ENCODE peak calls at places on chromosomes 2 and 18, in ten cellular contexts. D, K, J, Y, N, V, O, B, W and H are unnamed samples.

GRCh38 chr2:191316246-191316645 is 71.0 kb downstream of the MYO1B start:
- DNase-seq in D (no peak), K (no peak), J (no peak), Y (no peak), N (no peak), V (no peak), O (no peak), B (no peak), W (no peak), H (no peak)

GRCh38 chr18:79677221-79677620 is 2.4 kb upstream of the CTDP1 start:
- DNase-seq in D (no peak), K (no peak), J (no peak), Y (no peak), N (no peak), V (no peak), O (no peak), B (no peak), W (no peak), H (no peak)

GRCh38 chr2:67991456-67991855 is 71.3 kb downstream of the C1D start:
- DNase-seq in D (no peak), K (no peak), J (no peak), Y (no peak), N (no peak), V (no peak), O (no peak), B (no peak), W (no peak), H (no peak)

GRCh38 chr18:713135-713490 is 683 bp upstream of the ENOSF1 start:
- DNase-seq in D (no peak), K (no peak), J (no peak), Y (no peak), N (no peak), V (no peak), O (no peak), B (no peak), W (no peak), H (peak; percentile 75)

GRCh38 chr18:24181806-24182205 is 42.9 kb downstream of the CABYR start:
- DNase-seq in D (no peak), K (no peak), J (no peak), Y (no peak), N (no peak), V (no peak), O (no peak), B (no peak), W (no peak), H (no peak)

GRCh38 chr2:203582468-203582867 is 47.4 kb upstream of the RAPH1 start:
- DNase-seq in D (no peak), K (no peak), J (no peak), Y (no peak), N (no peak), V (no peak), O (no peak), B (no peak), W (no peak), H (no peak)

GRCh38 chr2:172101707-172102158 is 967 bp downstream of the DLX2 start:
- DNase-seq in D (no peak), K (peak; percentile 29), J (no peak), Y (no peak), N (no peak), V (no peak), O (no peak), B (peak; percentile 42), W (no peak), H (peak; percentile 79)

GRCh38 chr2:45312275-45312674 is 298.8 kb downstream of the SRBD1 start:
- DNase-seq in D (no peak), K (no peak), J (no peak), Y (no peak), N (no peak), V (no peak), O (no peak), B (no peak), W (no peak), H (no peak)

GRCh38 chr18:43893001-43893637 is 615.8 kb upstream of the SYT4 start:
- DNase-seq in D (no peak), K (no peak), J (no peak), Y (no peak), N (no peak), V (no peak), O (peak; percentile 17), B (no peak), W (no peak), H (no peak)

DNA sequence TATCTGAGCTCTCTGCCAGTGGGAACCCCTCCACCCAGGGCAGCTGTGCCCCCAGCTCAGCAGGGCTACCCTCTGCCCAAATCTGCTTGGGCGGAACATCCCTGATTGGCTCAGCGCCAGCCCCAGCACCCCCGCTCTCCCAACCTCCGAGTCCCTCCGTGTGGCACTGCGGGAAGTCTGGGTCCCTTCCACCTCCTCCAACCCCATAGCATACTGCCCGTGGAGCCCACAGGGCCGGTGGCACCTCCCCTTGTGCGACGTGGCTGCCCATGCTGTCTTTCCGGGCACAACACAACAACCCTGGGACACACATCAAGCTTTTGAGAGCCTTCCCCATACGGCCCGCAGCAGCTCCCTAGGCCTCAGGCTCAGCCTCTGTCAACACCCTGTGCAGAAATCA is 55.8 kb upstream of the NCK2 start:
- DNase-seq in D (no peak), K (no peak), J (no peak), Y (no peak), N (no peak), V (no peak), O (no peak), B (no peak), W (no peak), H (no peak)
- TF ChIP-seq POLR2AphosphoS5 in D (no peak), K (no peak), J (no peak), Y (no peak), N (no peak), V (no peak), O (no peak), B (no peak), W (no peak), H (no peak)

GRCh38 chr18:2855560-2856350 is 8.9 kb downstream of the EMILIN2 start:
- DNase-seq in D (no peak), K (peak; percentile 52), J (no peak), Y (no peak), N (no peak), V (peak; percentile 59), O (no peak), B (no peak), W (no peak), H (no peak)

GRCh38 chr18:2854871-2855270 is 8.1 kb downstream of the EMILIN2 start:
- DNase-seq in D (no peak), K (peak; percentile 64), J (no peak), Y (no peak), N (no peak), V (peak; percentile 75), O (no peak), B (no peak), W (no peak), H (no peak)

GRCh38 chr18:2851771-2852170 is 5.0 kb downstream of the EMILIN2 start:
- DNase-seq in D (no peak), K (no peak), J (no peak), Y (no peak), N (no peak), V (peak; percentile 1), O (no peak), B (no peak), W (no peak), H (no peak)

GRCh38 chr18:2853926-2854664 is 7.3 kb downstream of the EMILIN2 start:
- DNase-seq in D (no peak), K (peak; percentile 55), J (no peak), Y (peak; percentile 97), N (no peak), V (peak; percentile 49), O (no peak), B (no peak), W (no peak), H (no peak)

GRCh38 chr18:2853173-2853925 is 6.5 kb downstream of the EMILIN2 start:
- DNase-seq in D (no peak), K (peak; percentile 24), J (no peak), Y (no peak), N (no peak), V (peak; percentile 76), O (no peak), B (no peak), W (no peak), H (no peak)
- TF ChIP-seq POLR2AphosphoS5 in D (no peak), K (no peak), J (no peak), Y (no peak), N (no peak), V (no peak), O (no peak), B (no peak), W (no peak), H (no peak)

GRCh38 chr2:54103454-54104314 is 11.7 kb upstream of the ACYP2 start:
- DNase-seq in D (no peak), K (no peak), J (peak; percentile 47), Y (no peak), N (peak; percentile 69), V (no peak), O (no peak), B (peak; percentile 81), W (no peak), H (peak; percentile 87)
- TF ChIP-seq POLR2AphosphoS5 in D (no peak), K (no peak), J (no peak), Y (no peak), N (no peak), V (no peak), O (no peak), B (no peak), W (no peak), H (no peak)

GRCh38 chr2:86235196-86235980 is 36.1 kb downstream of the MRPL35 start:
- DNase-seq in D (no peak), K (peak; percentile 33), J (no peak), Y (no peak), N (no peak), V (no peak), O (no peak), B (no peak), W (no peak), H (no peak)

GRCh38 chr2:86237172-86237571 is 37.9 kb downstream of the MRPL35 start:
- DNase-seq in D (no peak), K (no peak), J (no peak), Y (no peak), N (no peak), V (no peak), O (no peak), B (no peak), W (no peak), H (no peak)

GRCh38 chr2:86232373-86232784 is 33.1 kb downstream of the MRPL35 start:
- DNase-seq in D (no peak), K (peak; percentile 45), J (no peak), Y (no peak), N (no peak), V (no peak), O (no peak), B (no peak), W (no peak), H (no peak)

GRCh38 chr2:86233464-86233863 is 34.2 kb downstream of the MRPL35 start:
- DNase-seq in D (no peak), K (no peak), J (no peak), Y (no peak), N (no peak), V (no peak), O (no peak), B (no peak), W (no peak), H (no peak)

GRCh38 chr2:86234573-86235131 is 35.4 kb downstream of the MRPL35 start:
- DNase-seq in D (no peak), K (peak; percentile 33), J (no peak), Y (no peak), N (no peak), V (no peak), O (no peak), B (no peak), W (no peak), H (no peak)
- TF ChIP-seq POLR2AphosphoS5 in D (no peak), K (no peak), J (no peak), Y (no peak), N (no peak), V (no peak), O (no peak), B (no peak), W (no peak), H (no peak)

GRCh38 chr2:109199790-109200189 is 70.8 kb downstream of the SH3RF3 start:
- DNase-seq in D (no peak), K (no peak), J (no peak), Y (no peak), N (no peak), V (no peak), O (no peak), B (no peak), W (no peak), H (no peak)
- TF ChIP-seq POLR2AphosphoS5 in D (no peak), K (no peak), J (no peak), Y (no peak), N (no peak), V (no peak), O (no peak), B (no peak), W (no peak), H (no peak)